ENCODE peak calls at places on chromosomes 11 and 22, in four cellular contexts. G is dorsolateral prefrontal cortex, M is Calu3, I is mammary epithelial cell. C is an unnamed sample.

GRCh38 chr11:71998649-71999310 is at the start of gene IL18BP:
- DNase-seq in G (no peak), M (no peak), I (no peak), C (no peak)

GRCh38 chr22:45742866-45743450 is 71.3 kb downstream of the ATXN10 start:
- DNase-seq in G (no peak), M (peak; percentile 73), I (peak; percentile 9), C (peak; percentile 31)

GRCh38 chr11:113593698-113594308 is 112.3 kb downstream of the TMPRSS5 start:
- DNase-seq in G (no peak), M (no peak), I (no peak), C (no peak)

GRCh38 chr11:131685906-131686305 is 315.5 kb downstream of the NTM start:
- DNase-seq in G (no peak), M (no peak), I (no peak), C (no peak)

GRCh38 chr11:832529-833113 is at the start of gene CD151:
- DNase-seq in G (no peak), M (peak; percentile 59), I (peak; percentile 63), C (peak; percentile 74)

GRCh38 chr22:41687901-41688364 is 734 bp downstream of the SNU13 start:
- DNase-seq in G (no peak), M (no peak), I (peak; percentile 35), C (peak; percentile 18)

GRCh38 chr11:4522339-4522738 is 22.7 kb upstream of the OR52M1 start:
- DNase-seq in G (no peak), M (no peak), I (no peak), C (no peak)

GRCh38 chr11:16403448-16403803 is 47.1 kb upstream of the SOX6 start:
- DNase-seq in G (no peak), M (no peak), I (no peak), C (no peak)

GRCh38 chr22:17970205-17970708 is 54.1 kb downstream of the MICAL3 start:
- DNase-seq in G (no peak), M (no peak), I (no peak), C (no peak)

GRCh38 chr11:12359761-12360160 is 17.6 kb upstream of the PARVA start:
- DNase-seq in G (no peak), M (no peak), I (no peak), C (no peak)

GRCh38 chr11:127800989-127801688 is 786.2 kb downstream of the ETS1 start:
- DNase-seq in G (no peak), M (no peak), I (no peak), C (no peak)

GRCh38 chr11:43376594-43376993 is 17.9 kb downstream of the TTC17 start:
- DNase-seq in G (no peak), M (no peak), I (peak; percentile 88), C (no peak)

GRCh38 chr11:66318576-66318970 is 1.7 kb upstream of the CD248 start:
- DNase-seq in G (no peak), M (no peak), I (no peak), C (no peak)

GRCh38 chr11:77206264-77207018 is 78.4 kb downstream of the MYO7A start:
- DNase-seq in G (no peak), M (no peak), I (no peak), C (no peak)

GRCh38 chr11:114522818-114523217 is 36.9 kb downstream of the NXPE1 start:
- DNase-seq in G (no peak), M (no peak), I (no peak), C (no peak)

GRCh38 chr22:42074153-42074750 is at the start of gene PHETA2:
- DNase-seq in G (no peak), M (peak; percentile 34), I (no peak), C (peak; percentile 72)

GRCh38 chr22:48822278-48823233 is 1005.1 kb downstream of the BRD1 start:
- DNase-seq in G (no peak), M (no peak), I (no peak), C (no peak)

GRCh38 chr11:17066691-17067090 is 10.8 kb downstream of the RPS13 start:
- DNase-seq in G (no peak), M (no peak), I (no peak), C (no peak)

GRCh38 chr11:124865902-124866851 is 945 bp downstream of the ROBO3 start:
- DNase-seq in G (no peak), M (peak; percentile 32), I (no peak), C (no peak)

GRCh38 chr22:32378703-32379272 is 21.1 kb downstream of the RFPL3 start:
- DNase-seq in G (no peak), M (peak; percentile 59), I (peak; percentile 31), C (no peak)
- TF ChIP-seq CTCF in G (peak; percentile 61), M (peak; percentile 82), I (peak; percentile 86), C (no peak)

GRCh38 chr11:68076371-68077042 is 37.7 kb downstream of the TCIRG1 start:
- DNase-seq in G (no peak), M (peak; percentile 29), I (no peak), C (peak; percentile 44)
- TF ChIP-seq CTCF in G (no peak), M (no peak), I (no peak), C (peak; percentile 48)

DNA sequence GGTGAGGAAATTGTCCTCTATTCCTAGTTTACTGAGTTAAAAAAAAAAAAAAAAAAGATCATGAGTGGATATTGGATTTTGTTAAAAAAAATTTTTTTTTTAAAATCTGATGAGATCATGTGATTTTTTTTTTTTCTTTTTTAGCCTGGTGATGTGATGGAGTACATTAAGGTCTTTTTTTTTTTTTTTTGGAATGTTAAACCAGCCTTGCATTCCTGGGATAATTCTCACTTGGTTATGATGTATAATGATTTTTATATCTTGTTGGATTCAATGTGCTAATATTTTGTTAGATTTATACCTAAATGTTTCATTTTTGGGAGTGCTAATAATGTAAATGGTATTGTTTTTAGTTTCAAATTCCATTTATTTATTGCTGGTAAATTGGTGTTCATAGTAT is 43.3 kb downstream of the DDX10 start:
- DNase-seq in G (no peak), M (no peak), I (no peak), C (no peak)
- TF ChIP-seq CTCF in G (no peak), M (no peak), I (no peak), C (no peak)

GRCh38 chr11:69603163-69603836 is 37.7 kb upstream of the CCND1 start:
- DNase-seq in G (no peak), M (no peak), I (no peak), C (no peak)
- TF ChIP-seq CTCF in G (no peak), M (no peak), I (no peak), C (no peak)

GRCh38 chr22:30233582-30233981 is 13.0 kb downstream of the LIF start:
- DNase-seq in G (no peak), M (no peak), I (no peak), C (no peak)

GRCh38 chr22:30230787-30231461 is 15.6 kb downstream of the LIF start:
- DNase-seq in G (no peak), M (no peak), I (no peak), C (no peak)

GRCh38 chr22:30230330-30230729 is 16.2 kb downstream of the LIF start:
- DNase-seq in G (no peak), M (no peak), I (no peak), C (no peak)

GRCh38 chr22:30234786-30235470 is 11.6 kb downstream of the LIF start:
- DNase-seq in G (no peak), M (no peak), I (no peak), C (peak; percentile 74)

DNA sequence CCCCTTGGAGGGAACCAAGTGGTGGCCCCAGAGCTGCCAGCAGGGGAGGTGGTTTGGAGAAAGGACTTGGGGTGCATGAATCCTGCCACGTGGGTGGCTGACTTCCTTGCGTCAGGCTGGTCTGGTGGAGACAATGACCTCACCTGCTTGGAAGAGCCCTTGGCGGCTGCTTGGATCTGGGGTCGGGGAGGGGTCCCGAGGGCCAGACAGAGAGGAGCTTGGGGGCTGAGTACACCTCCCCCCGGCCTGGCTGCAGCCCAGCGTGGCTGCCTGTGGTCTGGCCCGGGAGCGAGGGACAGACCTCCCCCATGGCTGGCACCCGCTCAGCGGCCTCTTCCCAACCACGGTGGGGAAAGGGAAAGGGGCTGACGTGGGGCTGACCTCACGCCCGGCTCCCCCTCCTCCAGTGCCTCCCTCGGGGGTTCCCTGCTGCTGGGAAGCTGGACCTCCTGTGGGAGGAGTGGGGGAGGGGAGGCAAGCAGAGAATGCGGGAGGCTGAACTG is 13.8 kb downstream of the LIF start:
- DNase-seq in G (no peak), M (no peak), I (no peak), C (no peak)
- TF ChIP-seq CTCF in G (no peak), M (no peak), I (no peak), C (no peak)

GRCh38 chr11:27506200-27507182 is at the start of gene LIN7C:
- DNase-seq in G (peak; percentile 94), M (peak; percentile 86), I (peak; percentile 92), C (peak; percentile 98)
- TF ChIP-seq CTCF in G (no peak), M (no peak), I (peak; percentile 10), C (no peak)

C was measured in body of pancreas.